ENCODE peak calls at places on chromosome 17, in four cellular contexts. W is stimulated activated CD8-positive, alpha-beta memory T cell treated with anti-CD3 and anti-CD28 coated beads, Interleukin-4, amount 100 ng/mL, for 1 hour; I is stimulated activated naive B cell treated with anti-CD40 and anti-IgM and Interleukin-4, amounts not matched to agents 10 μg/mL and 1 μg/mL and 100 μg/mL, for 72 hours; F is Kasumi-1. N is an unnamed sample.

GRCh38 chr17:65346166-65346565 is 209.0 kb downstream of the RGS9 start:
- DNase-seq in I (no peak), W (no peak), F (no peak), N (peak)

GRCh38 chr17:43360376-43360738 is 38.4 kb upstream of the ARL4D start:
- DNase-seq in F (peak), W (peak), I (no peak), N (peak)

GRCh38 chr17:66407864-66408263 is 105.5 kb downstream of the PRKCA start:
- DNase-seq in W (no peak), F (no peak), I (no peak), N (no peak)

GRCh38 chr17:41212524-41213169 is 13.8 kb upstream of the KRTAP9-2 start:
- DNase-seq in F (no peak), W (no peak), I (no peak), N (no peak)

GRCh38 chr17:82031303-82031884 is at the start of gene RAC3:
- DNase-seq in I (no peak), W (no peak), F (peak), N (no peak)

GRCh38 chr17:49576121-49576905 is 642 bp downstream of the NXPH3 start:
- DNase-seq in F (peak), I (no peak), W (no peak), N (no peak)

GRCh38 chr17:60506312-60506711 is 19.7 kb downstream of the APPBP2 start:
- DNase-seq in W (no peak), I (no peak), F (peak), N (peak)

GRCh38 chr17:13498184-13498583 is 103.5 kb downstream of the HS3ST3A1 start:
- DNase-seq in W (no peak), F (no peak), I (no peak), N (no peak)

GRCh38 chr17:61461967-61462733 is 9.9 kb downstream of the TBX4 start:
- DNase-seq in F (peak), I (no peak), W (no peak), N (no peak)

GRCh38 chr17:76386966-76387765 is 2.8 kb downstream of the SPHK1 start:
- DNase-seq in I (no peak), W (no peak), F (no peak), N (no peak)

GRCh38 chr17:42677921-42678781 is 1.4 kb upstream of the PLEKHH3 start:
- DNase-seq in F (peak), I (peak), W (no peak), N (peak)

GRCh38 chr17:79844869-79845600 is 5.8 kb upstream of the CBX4 start:
- DNase-seq in I (no peak), F (peak), W (no peak), N (no peak)

GRCh38 chr17:66399441-66399840 is 97.0 kb downstream of the PRKCA start:
- DNase-seq in W (no peak), F (peak), I (no peak), N (no peak)

GRCh38 chr17:18947866-18948265 is 4.1 kb upstream of the SLC5A10 start:
- DNase-seq in W (no peak), F (no peak), I (no peak), N (no peak)

GRCh38 chr17:22373911-22374310 is 681.6 kb downstream of the KCNJ18 start:
- DNase-seq in W (no peak), I (no peak), F (no peak), N (no peak)

GRCh38 chr17:20930065-20930760 is 112.6 kb downstream of the USP22 start:
- DNase-seq in F (no peak), W (no peak), I (no peak), N (peak)

N was measured in astrocyte of the spinal cord.